ENCODE peak calls at places on chromosome 19, in eight cellular contexts. W is activated CD4-positive, CD25-positive, alpha-beta regulatory T cell treated with anti-CD3 and anti-CD28 coated beads, Interleukin-2, amount 50 U/mL, for 72 hours; B is T-cell; K is stimulated activated CD4-positive, alpha-beta T cell treated with anti-CD3 and anti-CD28 coated beads, Interleukin-1b, Interleukin-23, amount 100 ng/mL, for 1 hour; M is uterus; U is fibroblast of lung; G is omental fat pad; D is NCI-H460. H is an unnamed sample.

GRCh38 chr19:2050991-2051770 is at the start of gene MKNK2:
- DNase-seq in W (peak), B (peak), K (peak), M (peak), U (peak), G (peak), D (peak), H (peak)

GRCh38 chr19:50854636-50855410 is at the start of gene KLK3:
- DNase-seq in W (no peak), B (no peak), K (no peak), M (no peak), U (no peak), G (no peak), D (no peak), H (no peak)

GRCh38 chr19:46603195-46603637 is 2.1 kb downstream of the CALM3 start:
- DNase-seq in W (no peak), B (no peak), K (no peak), M (no peak), U (no peak), G (no peak), D (no peak), H (no peak)

GRCh38 chr19:7829162-7829520 is 877 bp upstream of the EVI5L start:
- DNase-seq in W (no peak), B (no peak), K (no peak), M (no peak), U (no peak), G (no peak), D (no peak), H (no peak)

GRCh38 chr19:6270076-6270745 is 9.6 kb downstream of the MLLT1 start:
- DNase-seq in W (no peak), B (no peak), K (no peak), M (no peak), U (no peak), G (no peak), D (no peak), H (no peak)

GRCh38 chr19:45455707-45456499 is 11.9 kb upstream of the FOSB start:
- DNase-seq in W (peak), B (peak), K (no peak), M (peak), U (peak), G (peak), D (peak), H (peak)

GRCh38 chr19:57708641-57709354 is at the start of gene ZNF154:
- DNase-seq in W (peak), B (peak), K (no peak), M (no peak), U (peak), G (no peak), D (no peak), H (peak)

GRCh38 chr19:8655340-8655709 is 24.9 kb downstream of the NFILZ start:
- DNase-seq in W (no peak), B (peak), K (no peak), M (no peak), U (no peak), G (no peak), D (no peak), H (no peak)

GRCh38 chr19:29795882-29796523 is 15.8 kb upstream of the CCNE1 start:
- DNase-seq in W (no peak), B (no peak), K (no peak), M (no peak), U (no peak), G (no peak), D (no peak), H (no peak)

GRCh38 chr19:14487370-14488125 is 8.4 kb downstream of the GIPC1 start:
- DNase-seq in W (no peak), B (no peak), K (no peak), M (no peak), U (no peak), G (no peak), D (no peak), H (no peak)

GRCh38 chr19:4189641-4190040 is 7.2 kb downstream of the ANKRD24 start:
- DNase-seq in W (no peak), B (no peak), K (no peak), M (no peak), U (no peak), G (no peak), D (no peak), H (no peak)

GRCh38 chr19:3346677-3347353 is 19.6 kb upstream of the NFIC start:
- DNase-seq in W (no peak), B (no peak), K (no peak), M (peak), U (peak), G (no peak), D (no peak), H (no peak)

GRCh38 chr19:50416034-50416814 is 2.5 kb upstream of the SPIB start:
- DNase-seq in W (no peak), B (no peak), K (no peak), M (no peak), U (no peak), G (no peak), D (no peak), H (no peak)

GRCh38 chr19:1227655-1228054 is 10.2 kb downstream of the CBARP start:
- DNase-seq in W (no peak), B (no peak), K (no peak), M (no peak), U (no peak), G (no peak), D (no peak), H (no peak)

GRCh38 chr19:40597329-40597838 is 3.8 kb upstream of the LTBP4 start:
- DNase-seq in W (no peak), B (no peak), K (no peak), M (no peak), U (no peak), G (no peak), D (no peak), H (no peak)

GRCh38 chr19:27974082-27974513 is 1238.9 kb downstream of the UQCRFS1 start:
- DNase-seq in W (no peak), B (no peak), K (no peak), M (no peak), U (peak), G (no peak), D (no peak), H (peak)

GRCh38 chr19:32219881-32220552 is 125.4 kb upstream of the ZNF507 start:
- DNase-seq in W (no peak), B (no peak), K (no peak), M (no peak), U (no peak), G (no peak), D (no peak), H (no peak)

GRCh38 chr19:46618670-46619231 is 6.1 kb downstream of the PTGIR start:
- DNase-seq in W (no peak), B (no peak), K (no peak), M (no peak), U (no peak), G (no peak), D (no peak), H (no peak)

GRCh38 chr19:15038304-15038703 is 11.0 kb upstream of the CASP14 start:
- DNase-seq in W (no peak), B (no peak), K (no peak), M (peak), U (no peak), G (no peak), D (no peak), H (peak)

GRCh38 chr19:15315101-15315500 is 17.2 kb downstream of the BRD4 start:
- DNase-seq in W (no peak), B (no peak), K (no peak), M (no peak), U (no peak), G (no peak), D (no peak), H (no peak)